ENCODE peak calls at places on chromosome 19, in four cellular contexts. One of them, this sample, is unnamed. For H3K79me2, the result is how much of the 10 kb centered on the place peaks cover.

GRCh38 chr19:40702337-40703012 is 12.0 kb upstream of the NUMBL start:
- DNase-seq in PC-9: no peak
- DNase-seq in neural progenitor cell: peak
- DNase-seq in mammary epithelial cell: no peak
- DNase-seq in this sample: peak

GRCh38 chr19:49983645-49984229 is 22.8 kb upstream of the SIGLEC11 start:
- DNase-seq in PC-9: peak
- DNase-seq in neural progenitor cell: peak
- DNase-seq in mammary epithelial cell: peak
- DNase-seq in this sample: peak

GRCh38 chr19:7349231-7349591 is 474 bp downstream of the ARHGEF18 start:
- DNase-seq in PC-9: no peak
- DNase-seq in neural progenitor cell: no peak
- DNase-seq in mammary epithelial cell: no peak
- DNase-seq in this sample: no peak

GRCh38 chr19:48364564-48365363 is 597 bp downstream of the SYNGR4 start:
- DNase-seq in PC-9: no peak
- DNase-seq in neural progenitor cell: no peak
- DNase-seq in mammary epithelial cell: no peak
- DNase-seq in this sample: no peak

GRCh38 chr19:45568732-45569131 is 15.9 kb downstream of the OPA3 start:
- DNase-seq in PC-9: peak
- DNase-seq in neural progenitor cell: no peak
- DNase-seq in mammary epithelial cell: peak
- DNase-seq in this sample: peak

GRCh38 chr19:29858000-29858596 is 46.3 kb downstream of the CCNE1 start:
- DNase-seq in PC-9: peak
- DNase-seq in neural progenitor cell: peak
- DNase-seq in mammary epithelial cell: no peak
- DNase-seq in this sample: no peak

GRCh38 chr19:51803965-51804364 is 9.0 kb downstream of the FPR3 start:
- DNase-seq in PC-9: no peak
- DNase-seq in neural progenitor cell: no peak
- DNase-seq in mammary epithelial cell: no peak
- DNase-seq in this sample: no peak

GRCh38 chr19:8631425-8631819 is 989 bp downstream of the NFILZ start:
- DNase-seq in PC-9: no peak
- DNase-seq in neural progenitor cell: peak
- DNase-seq in mammary epithelial cell: no peak
- DNase-seq in this sample: peak

GRCh38 chr19:29528350-29528945 is 2.7 kb downstream of the VSTM2B start:
- DNase-seq in PC-9: no peak
- DNase-seq in neural progenitor cell: peak
- DNase-seq in mammary epithelial cell: peak
- DNase-seq in this sample: peak

GRCh38 chr19:41932259-41933130 is 4.2 kb upstream of the ERFL start:
- DNase-seq in PC-9: no peak
- DNase-seq in neural progenitor cell: no peak
- DNase-seq in mammary epithelial cell: no peak
- DNase-seq in this sample: no peak

GRCh38 chr19:873084-874019 is 13.9 kb downstream of the CFD start:
- DNase-seq in PC-9: no peak
- DNase-seq in neural progenitor cell: peak
- DNase-seq in mammary epithelial cell: peak
- DNase-seq in this sample: peak

GRCh38 chr19:41327499-41328156 is 17.7 kb downstream of the CCDC97 start:
- DNase-seq in PC-9: peak
- DNase-seq in neural progenitor cell: no peak
- DNase-seq in mammary epithelial cell: peak
- DNase-seq in this sample: peak

GRCh38 chr19:39582442-39582841 is 19.9 kb upstream of the LGALS13 start:
- DNase-seq in PC-9: no peak
- DNase-seq in neural progenitor cell: no peak
- DNase-seq in mammary epithelial cell: no peak
- DNase-seq in this sample: no peak

GRCh38 chr19:49409441-49410029 is 13.7 kb downstream of the PTH2 start:
- DNase-seq in PC-9: no peak
- DNase-seq in neural progenitor cell: no peak
- DNase-seq in mammary epithelial cell: no peak
- DNase-seq in this sample: no peak

GRCh38 chr19:32498641-32499200 is 82.3 kb upstream of the PDCD5 start:
- DNase-seq in PC-9: peak
- DNase-seq in neural progenitor cell: no peak
- DNase-seq in mammary epithelial cell: no peak
- DNase-seq in this sample: peak

GRCh38 chr19:11736696-11737095 is 2.0 kb downstream of the ZNF823 start:
- DNase-seq in PC-9: peak
- DNase-seq in neural progenitor cell: no peak
- DNase-seq in mammary epithelial cell: peak
- DNase-seq in this sample: peak
- H3K4me3 ChIP-seq in PC-9: no peak
- H3K4me3 ChIP-seq in neural progenitor cell: no peak
- H3K4me3 ChIP-seq in mammary epithelial cell: no peak
- H3K4me3 ChIP-seq in this sample: no peak

DNA sequence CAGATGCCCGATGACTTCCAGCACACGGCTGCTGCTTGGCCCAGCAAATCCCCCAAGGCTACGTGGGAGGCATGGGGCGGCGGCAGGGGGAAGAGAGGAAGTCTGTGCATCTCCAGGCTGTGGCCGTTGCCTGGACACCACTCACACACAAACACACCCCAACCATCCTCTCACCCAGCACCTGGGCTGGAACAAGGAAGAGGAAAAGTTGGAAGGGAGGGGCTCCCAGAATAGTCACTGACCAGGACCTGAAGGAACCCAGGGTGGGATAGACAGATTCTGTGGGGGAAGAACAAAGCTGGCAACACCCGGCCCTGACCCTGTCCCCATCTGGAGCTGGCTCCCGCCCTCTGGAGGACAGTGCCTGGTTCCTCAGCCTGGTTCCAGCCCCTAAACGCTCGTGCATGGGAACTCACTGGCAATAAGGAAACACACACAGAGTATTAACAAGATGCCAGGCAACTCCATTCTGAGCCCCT is 11.2 kb downstream of the PPP6R1 start:
- DNase-seq in PC-9: peak
- DNase-seq in neural progenitor cell: no peak
- DNase-seq in mammary epithelial cell: peak
- DNase-seq in this sample: no peak
- H3K79me2 ChIP-seq in PC-9: half or more
- H3K79me2 ChIP-seq in neural progenitor cell: half or more
- H3K79me2 ChIP-seq in mammary epithelial cell: half or more
- H3K79me2 ChIP-seq in this sample: half or more

GRCh38 chr19:15074371-15074770 is 7.6 kb upstream of the OR1I1 start:
- DNase-seq in PC-9: peak
- DNase-seq in neural progenitor cell: no peak
- DNase-seq in mammary epithelial cell: no peak
- DNase-seq in this sample: no peak

GRCh38 chr19:15075801-15076200 is 6.2 kb upstream of the OR1I1 start:
- DNase-seq in PC-9: peak
- DNase-seq in neural progenitor cell: no peak
- DNase-seq in mammary epithelial cell: no peak
- DNase-seq in this sample: no peak

GRCh38 chr19:15072930-15073647 is 8.9 kb upstream of the OR1I1 start:
- DNase-seq in PC-9: peak
- DNase-seq in neural progenitor cell: peak
- DNase-seq in mammary epithelial cell: peak
- DNase-seq in this sample: no peak
- TF ChIP-seq CTCF in PC-9: peak
- TF ChIP-seq CTCF in neural progenitor cell: no peak
- TF ChIP-seq CTCF in mammary epithelial cell: peak
- TF ChIP-seq CTCF in this sample: no peak

DNA sequence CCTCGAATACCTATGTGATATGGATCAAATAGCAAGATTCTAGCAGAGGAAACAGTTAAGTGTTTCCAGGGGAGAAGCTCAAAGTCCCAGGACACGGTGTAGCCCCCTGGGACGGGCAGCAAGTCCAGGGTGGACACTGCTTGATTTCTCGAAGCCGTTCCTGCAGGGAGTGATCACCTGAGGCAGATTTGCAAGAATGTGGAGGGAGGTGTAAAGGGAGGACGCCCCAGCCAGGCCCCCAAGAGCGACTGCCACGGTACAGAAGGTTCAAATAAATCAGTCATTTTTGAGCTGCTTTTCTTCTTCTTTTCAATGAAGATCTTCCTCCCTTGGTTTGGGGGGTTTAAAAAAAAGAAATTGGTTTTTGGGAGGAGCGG is 41.4 kb downstream of the KLF2 start:
- DNase-seq in PC-9: no peak
- DNase-seq in neural progenitor cell: no peak
- DNase-seq in mammary epithelial cell: no peak
- DNase-seq in this sample: no peak
- H3K4me3 ChIP-seq in PC-9: no peak
- H3K4me3 ChIP-seq in neural progenitor cell: no peak
- H3K4me3 ChIP-seq in mammary epithelial cell: no peak
- H3K4me3 ChIP-seq in this sample: no peak

DNA sequence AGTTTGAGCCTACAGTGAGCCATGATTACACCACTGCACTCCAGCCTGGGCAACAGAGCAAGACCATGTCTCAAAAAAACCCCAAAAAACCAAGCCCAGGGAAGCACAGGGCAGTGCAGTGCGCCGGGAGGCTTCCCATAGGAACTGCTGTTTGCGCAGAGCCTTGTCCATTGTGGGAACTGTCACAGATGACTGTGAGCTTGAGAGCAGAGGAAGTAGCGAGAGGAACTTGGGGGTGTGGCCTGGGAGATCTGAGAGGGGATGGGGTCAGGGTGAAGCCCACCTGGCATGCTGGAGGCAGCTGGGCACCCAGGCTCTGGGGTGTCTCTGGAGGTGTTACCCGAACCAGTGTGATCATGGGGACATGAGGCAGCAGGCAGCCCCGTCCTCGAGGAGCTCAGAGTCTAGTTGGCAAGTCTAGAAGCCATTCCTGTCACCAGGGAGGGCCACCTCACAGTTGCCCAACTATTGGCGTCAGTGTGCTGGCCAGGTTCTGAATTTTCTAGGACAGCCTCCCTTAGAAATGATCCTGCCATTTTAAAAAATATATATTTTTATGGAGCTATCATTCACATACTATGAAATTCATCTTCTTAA is 10.4 kb downstream of the KDM4B start:
- DNase-seq in PC-9: no peak
- DNase-seq in neural progenitor cell: no peak
- DNase-seq in mammary epithelial cell: no peak
- DNase-seq in this sample: no peak
- H3K79me2 ChIP-seq in PC-9: under half
- H3K79me2 ChIP-seq in neural progenitor cell: half or more
- H3K79me2 ChIP-seq in mammary epithelial cell: half or more
- H3K79me2 ChIP-seq in this sample: half or more

DNA sequence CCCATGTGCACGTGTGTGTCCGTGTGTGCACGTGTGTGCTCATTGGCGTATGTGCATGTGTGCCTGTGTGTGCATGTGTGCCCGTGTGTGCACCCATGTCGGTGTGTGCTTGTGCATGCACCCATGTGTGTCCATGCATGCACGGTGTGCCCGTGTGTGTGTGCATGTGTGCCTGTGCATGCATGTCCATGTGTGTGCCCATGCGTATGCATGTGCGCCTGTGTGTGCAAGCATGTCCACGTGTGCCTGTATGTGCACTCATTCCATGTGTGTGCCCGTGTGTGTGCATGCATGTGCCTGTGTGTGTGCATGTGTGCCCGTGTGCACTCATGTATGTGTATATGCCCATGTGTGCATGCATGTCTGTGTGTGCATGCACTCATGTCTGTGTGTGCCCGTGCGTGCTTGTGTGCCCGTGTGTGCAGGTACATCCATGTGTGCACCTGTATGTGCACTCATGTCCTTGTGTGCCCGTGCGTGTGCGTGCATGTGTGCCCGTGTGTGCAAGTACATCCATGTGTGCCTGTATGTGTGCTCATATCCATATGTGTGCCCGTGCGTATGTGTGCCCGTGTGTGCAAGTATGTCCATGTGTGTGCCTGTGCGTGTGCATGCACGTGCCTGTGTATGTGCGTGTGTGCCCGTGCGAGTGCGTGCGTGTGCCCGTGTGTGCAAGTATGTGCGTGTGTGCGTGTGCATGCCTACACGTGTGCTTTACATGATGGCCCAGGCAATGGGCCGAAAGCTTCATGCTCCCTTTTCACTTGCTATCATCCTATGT is 21.6 kb upstream of the MATK start:
- DNase-seq in PC-9: no peak
- DNase-seq in neural progenitor cell: no peak
- DNase-seq in mammary epithelial cell: no peak
- DNase-seq in this sample: no peak
- TF ChIP-seq CTCF in PC-9: no peak
- TF ChIP-seq CTCF in neural progenitor cell: no peak
- TF ChIP-seq CTCF in mammary epithelial cell: no peak
- TF ChIP-seq CTCF in this sample: no peak

GRCh38 chr19:13505164-13505695 is 1.0 kb downstream of the CACNA1A start:
- DNase-seq in PC-9: no peak
- DNase-seq in neural progenitor cell: no peak
- DNase-seq in mammary epithelial cell: no peak
- DNase-seq in this sample: no peak
- H3K4me3 ChIP-seq in PC-9: no peak
- H3K4me3 ChIP-seq in neural progenitor cell: peak
- H3K4me3 ChIP-seq in mammary epithelial cell: no peak
- H3K4me3 ChIP-seq in this sample: no peak